ENCODE peak calls at places on chromosomes 16 and 17, in four cellular contexts. O is non-pigmented ciliary epithelial cell; Z is EH; J is stimulated activated CD4-positive, alpha-beta T cell treated with anti-CD3 and anti-CD28 coated beads, Interleukin-4, amount 100 ng/mL, for 48 hours. P is an unnamed sample.

GRCh38 chr16:27969574-27969973 is 93.9 kb downstream of the GSG1L start:
- DNase-seq in Z (peak; percentile 19), O (no peak), J (no peak), P (no peak)

GRCh38 chr17:48610282-48611211 is at the start of gene HOXB7:
- DNase-seq in Z (no peak), O (no peak), J (peak; percentile 67), P (no peak)

GRCh38 chr17:38598536-38598935 is 7.2 kb downstream of the SRCIN1 start:
- DNase-seq in O (peak; percentile 14), Z (peak; percentile 73), J (no peak), P (peak; percentile 69)

GRCh38 chr16:23949630-23950290 is 114.0 kb downstream of the PRKCB start:
- DNase-seq in O (no peak), J (no peak), Z (no peak), P (peak; percentile 8)

GRCh38 chr17:2481760-2482159 is 29.9 kb downstream of the METTL16 start:
- DNase-seq in J (no peak), Z (no peak), O (no peak), P (no peak)

GRCh38 chr17:67575325-67575724 is 142.4 kb upstream of the NOL11 start:
- DNase-seq in Z (no peak), J (no peak), O (no peak), P (no peak)

GRCh38 chr17:31750578-31750977 is 108.5 kb downstream of the COPRS start:
- DNase-seq in J (no peak), Z (no peak), O (no peak), P (no peak)

GRCh38 chr17:39156491-39156890 is 5.1 kb upstream of the PLXDC1 start:
- DNase-seq in Z (peak; percentile 80), J (no peak), O (no peak), P (no peak)

GRCh38 chr17:79109584-79109983 is 35.0 kb downstream of the ENGASE start:
- DNase-seq in O (no peak), J (no peak), Z (no peak), P (no peak)

GRCh38 chr17:55527520-55528118 is 16.4 kb upstream of the SMIM36 start:
- DNase-seq in O (no peak), J (no peak), Z (peak; percentile 43), P (peak; percentile 9)

GRCh38 chr17:81958633-81959342 is 2.2 kb downstream of the NOTUM start:
- DNase-seq in J (no peak), O (no peak), Z (no peak), P (no peak)

GRCh38 chr17:17519886-17520285 is 23.7 kb upstream of the RASD1 start:
- DNase-seq in Z (no peak), J (no peak), O (no peak), P (no peak)

GRCh38 chr16:52634101-52634500 is 87.2 kb upstream of the TOX3 start:
- DNase-seq in Z (no peak), O (no peak), J (no peak), P (no peak)

GRCh38 chr16:73092236-73092781 is 44.4 kb upstream of the ZFHX3 start:
- DNase-seq in J (no peak), Z (peak; percentile 9), O (no peak), P (no peak)

GRCh38 chr17:410674-411401 is 58.2 kb upstream of the RPH3AL start:
- DNase-seq in J (no peak), Z (peak; percentile 47), O (no peak), P (no peak)